ENCODE peak calls at places on chromosome 3, in six cellular contexts. G, W, O, T, C and D are unnamed samples.

GRCh38 chr3:139338405-139338804 is 5.4 kb upstream of the MRPS22 start:
- DNase-seq in W (no peak), G (no peak), T (no peak), C (no peak), O (no peak), D (no peak)

GRCh38 chr3:178062126-178062525 is 474.1 kb upstream of the KCNMB2 start:
- DNase-seq in W (no peak), O (no peak), G (no peak), T (no peak), C (no peak), D (no peak)

GRCh38 chr3:101172516-101172915 is 147.9 kb downstream of the IMPG2 start:
- DNase-seq in O (no peak), C (no peak), W (no peak), T (no peak), G (no peak), D (no peak)

GRCh38 chr3:111737712-111738097 is 121.4 kb upstream of the PHLDB2 start:
- DNase-seq in G (peak; percentile 66), W (no peak), O (peak; percentile 52), C (no peak), T (no peak), D (peak; percentile 69)

GRCh38 chr3:43766672-43767465 is 76.1 kb downstream of the ABHD5 start:
- DNase-seq in C (no peak), W (no peak), T (no peak), G (no peak), O (no peak), D (no peak)

GRCh38 chr3:137471553-137472204 is 292.4 kb upstream of the SOX14 start:
- DNase-seq in W (no peak), T (no peak), G (no peak), O (no peak), C (no peak), D (no peak)

GRCh38 chr3:148420251-148420650 is 277.5 kb upstream of the AGTR1 start:
- DNase-seq in C (no peak), O (no peak), T (no peak), G (no peak), W (no peak), D (no peak)

GRCh38 chr3:54859204-54859603 is 68.7 kb downstream of the LRTM1 start:
- DNase-seq in W (no peak), O (no peak), G (no peak), T (no peak), C (no peak), D (no peak)

GRCh38 chr3:124854027-124854426 is 33.1 kb downstream of the ITGB5 start:
- DNase-seq in T (no peak), W (no peak), O (no peak), C (no peak), G (no peak), D (no peak)

GRCh38 chr3:61497463-61497862 is 63.9 kb upstream of the PTPRG start:
- DNase-seq in C (no peak), G (no peak), W (no peak), O (no peak), T (no peak), D (no peak)

GRCh38 chr3:111762535-111762934 is 96.5 kb upstream of the PHLDB2 start:
- DNase-seq in T (no peak), W (no peak), C (no peak), O (no peak), G (no peak), D (no peak)

GRCh38 chr3:81998139-81998755 is 236.8 kb upstream of the GBE1 start:
- DNase-seq in C (no peak), G (no peak), O (no peak), T (no peak), W (no peak), D (peak; percentile 45)

GRCh38 chr3:3734881-3735280 is 64.3 kb upstream of the LRRN1 start:
- DNase-seq in C (no peak), O (no peak), W (no peak), T (no peak), G (no peak), D (no peak)

GRCh38 chr3:65402597-65402996 is 636.1 kb downstream of the MAGI1 start:
- DNase-seq in W (no peak), G (no peak), O (no peak), C (no peak), T (no peak), D (no peak)

GRCh38 chr3:139468407-139468806 is 7.9 kb downstream of the RBP2 start:
- DNase-seq in W (no peak), C (no peak), G (peak; percentile 38), T (no peak), O (no peak), D (no peak)

GRCh38 chr3:43838877-43839276 is 148.1 kb downstream of the ABHD5 start:
- DNase-seq in G (no peak), W (no peak), T (no peak), C (no peak), O (no peak), D (no peak)

GRCh38 chr3:171541181-171541580 is 81.0 kb upstream of the TNIK start:
- DNase-seq in C (no peak), G (no peak), O (no peak), W (no peak), T (no peak), D (no peak)

GRCh38 chr3:10242182-10243065 is 5.8 kb upstream of the TATDN2 start:
- DNase-seq in O (no peak), G (no peak), T (no peak), C (no peak), W (no peak), D (no peak)

GRCh38 chr3:101988591-101988990 is 139.3 kb downstream of the NFKBIZ start:
- DNase-seq in W (no peak), G (no peak), C (no peak), O (no peak), T (no peak), D (no peak)

GRCh38 chr3:4824948-4825325 is 154.3 kb upstream of the BHLHE40 start:
- DNase-seq in G (no peak), C (no peak), W (no peak), T (no peak), O (peak; percentile 3), D (no peak)

GRCh38 chr3:29644261-29644660 is 363.4 kb downstream of the RBMS3 start:
- DNase-seq in C (no peak), G (no peak), W (no peak), T (no peak), O (no peak), D (no peak)

GRCh38 chr3:94234177-94234788 is 171.4 kb downstream of the NSUN3 start:
- DNase-seq in W (no peak), G (no peak), C (peak; percentile 32), O (peak; percentile 16), T (peak; percentile 49), D (peak; percentile 62)

DNA sequence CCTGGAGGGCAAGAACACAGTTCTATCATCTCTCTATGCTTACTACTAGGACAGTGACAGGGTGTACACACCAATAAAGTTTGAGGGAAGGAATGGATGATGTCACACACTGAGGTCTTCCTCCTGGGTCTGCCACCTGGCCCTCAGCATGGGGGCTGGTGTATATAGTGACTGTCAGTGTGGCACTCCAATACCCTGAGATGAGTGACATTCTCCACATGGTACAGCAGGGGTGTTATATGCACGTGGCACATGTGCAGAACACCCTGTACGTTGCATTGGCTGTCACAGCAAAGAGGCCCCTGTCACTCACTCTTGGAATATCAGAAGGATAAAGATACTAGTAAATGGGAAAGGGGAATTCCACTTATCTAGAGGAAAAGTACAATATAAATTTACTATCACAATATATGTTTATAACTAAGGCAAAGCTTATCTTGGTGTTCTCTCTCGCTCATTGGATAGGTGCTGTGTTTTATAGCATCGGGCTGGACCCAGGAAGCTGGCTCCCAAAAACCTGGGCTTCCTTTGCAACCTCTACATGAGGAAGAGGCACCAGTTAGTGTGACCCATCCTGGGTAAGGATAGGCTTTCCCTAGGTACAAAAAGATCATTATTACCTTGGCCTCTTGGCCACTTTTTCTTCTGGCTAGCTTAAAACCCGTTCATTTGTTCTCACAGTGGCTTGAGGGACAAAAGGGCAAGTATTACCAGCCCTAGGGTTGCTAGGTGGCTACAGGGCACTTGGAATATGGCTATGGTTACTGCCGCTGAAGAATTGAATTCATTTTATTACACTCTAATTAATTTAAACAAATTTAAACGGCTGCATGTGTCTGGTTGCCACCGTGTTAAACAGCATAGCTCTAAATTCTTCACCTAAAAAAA is 54.8 kb upstream of the HES1 start:
- DNase-seq in T (no peak), G (no peak), C (no peak), W (no peak), O (no peak), D (no peak)
- H3K27me3 ChIP-seq in T (peaks cover 5% of the 10 kb centered on the region), G (no peaks in the 10 kb centered on the region), C (no peaks in the 10 kb centered on the region), W (no peaks in the 10 kb centered on the region), O (no peaks in the 10 kb centered on the region), D (no peaks in the 10 kb centered on the region)

GRCh38 chr3:21752749-21753347 is 1.8 kb upstream of the ZNF385D start:
- DNase-seq in T (peak; percentile 74), G (no peak), W (no peak), O (peak; percentile 2), C (peak; percentile 30), D (peak; percentile 40)
- TF ChIP-seq CTCF in T (peak; percentile 80), G (peak; percentile 53), W (peak; percentile 77), O (peak; percentile 54), C (peak; percentile 59), D (peak; percentile 30)

DNA sequence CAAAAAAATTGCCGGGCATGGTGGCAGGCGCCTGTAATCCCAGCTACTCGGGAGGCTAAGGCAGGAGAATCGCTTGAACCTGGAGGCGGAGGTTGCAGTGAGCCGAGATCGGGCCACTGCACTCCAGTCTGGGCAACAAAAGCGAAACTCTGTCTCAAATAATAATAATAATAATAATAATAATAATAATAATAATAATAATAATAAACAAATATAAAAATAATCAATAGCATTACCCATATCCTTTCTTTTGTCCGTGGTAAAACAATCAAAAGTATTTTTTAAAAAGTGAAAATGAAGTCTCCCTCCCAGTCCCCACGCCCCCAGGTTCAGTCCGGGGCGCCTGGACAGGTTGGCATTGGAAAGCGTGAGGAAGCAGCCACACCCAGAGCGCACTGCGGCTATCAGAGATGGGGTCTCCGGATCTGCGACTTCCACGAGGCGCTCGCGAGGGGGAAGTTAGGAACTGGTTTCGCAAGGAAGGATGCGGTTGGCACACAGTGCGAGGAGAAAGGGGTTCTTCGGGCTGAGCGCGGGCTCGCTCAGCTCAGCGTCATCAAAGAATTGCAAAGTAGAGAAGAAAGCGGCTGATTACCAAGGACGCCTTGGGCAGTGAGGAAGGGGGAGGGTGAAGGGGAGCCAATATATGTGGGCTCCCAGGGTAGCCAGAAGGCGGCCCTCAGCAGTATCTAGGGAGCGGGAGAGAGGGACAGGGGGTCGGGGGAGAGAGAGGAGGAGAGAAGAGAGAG is 69.5 kb upstream of the EPHB3 start:
- DNase-seq in O (no peak), G (peak; percentile 25), T (no peak), W (no peak), C (no peak), D (peak; percentile 26)
- H3K27me3 ChIP-seq in O (peaks cover 4% of the 10 kb centered on the region), G (no peaks in the 10 kb centered on the region), T (peaks cover 59% of the 10 kb centered on the region), W (no peaks in the 10 kb centered on the region), C (no peaks in the 10 kb centered on the region), D (no peaks in the 10 kb centered on the region)

DNA sequence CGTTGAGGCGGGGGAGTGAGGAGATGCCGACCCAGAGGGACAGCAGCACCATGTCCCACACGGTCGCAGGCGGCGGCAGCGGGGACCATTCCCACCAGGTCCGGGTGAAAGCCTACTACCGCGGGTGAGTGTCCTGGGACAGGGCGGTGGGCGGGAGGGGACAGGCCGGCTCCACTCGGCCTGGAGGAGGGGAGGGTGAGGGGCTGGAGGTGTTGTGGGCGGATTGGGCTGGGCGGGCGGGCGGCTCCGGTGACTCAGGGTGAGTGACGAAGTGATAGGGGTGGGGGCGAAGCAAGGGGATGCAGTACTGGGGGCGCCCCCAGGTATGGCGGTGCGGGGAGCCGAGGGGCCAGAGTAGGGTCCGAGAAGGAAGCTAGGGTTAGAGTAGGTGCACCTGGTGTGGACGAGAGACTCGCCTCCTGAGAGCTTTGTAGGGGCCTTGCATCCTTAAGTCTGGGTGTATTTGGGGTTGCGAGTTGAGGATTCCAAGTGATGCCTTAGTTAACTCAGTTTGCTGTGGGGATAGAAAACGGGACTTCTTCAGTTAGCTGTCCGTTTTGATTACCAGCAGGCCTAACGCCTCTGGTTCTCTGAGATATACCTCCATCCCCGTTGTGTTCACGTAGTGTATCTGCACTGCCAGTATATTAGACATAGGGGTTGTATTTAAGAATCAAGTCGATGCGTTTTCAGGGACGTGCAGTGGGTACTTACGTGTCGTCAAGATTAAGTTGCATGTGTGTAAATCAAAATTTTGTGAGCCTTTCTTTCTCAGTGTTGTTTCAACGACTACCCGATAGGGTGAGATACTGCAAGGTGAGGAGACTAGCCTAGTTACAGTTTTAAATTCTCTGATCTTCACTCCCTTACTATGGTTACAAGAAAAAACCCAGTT is 670 bp downstream of the PRKCI start:
- DNase-seq in W (peak; percentile 59), T (peak; percentile 78), O (peak; percentile 12), C (peak; percentile 42), G (no peak), D (peak; percentile 34)
- TF ChIP-seq CTCF in W (peak; percentile 30), T (no peak), O (no peak), C (no peak), G (no peak), D (no peak)